ENCODE peak calls at places on chromosomes 13 and 19, in six cellular contexts. One of them, this sample, is unnamed.

GRCh38 chr19:5823579-5824281 is 15.8 kb downstream of the FUT6 start:
- DNase-seq in non-pigmented ciliary epithelial cell: no peak
- DNase-seq in WTC11: peak; percentile 65
- DNase-seq in activated T-helper 1 cell treated with Interleukin-2 at 50 U/mL for 16 hours: no peak
- DNase-seq in omental fat pad: no peak
- DNase-seq in cardiac fibroblast: peak; percentile 13
- DNase-seq in this sample: no peak

GRCh38 chr13:78827471-78827870 is 168.5 kb upstream of the OBI1 start:
- DNase-seq in non-pigmented ciliary epithelial cell: no peak
- DNase-seq in WTC11: no peak
- DNase-seq in activated T-helper 1 cell treated with Interleukin-2 at 50 U/mL for 16 hours: no peak
- DNase-seq in omental fat pad: no peak
- DNase-seq in cardiac fibroblast: no peak
- DNase-seq in this sample: no peak

GRCh38 chr13:34201050-34201913 is 383.3 kb downstream of the RFC3 start:
- DNase-seq in non-pigmented ciliary epithelial cell: peak; percentile 51
- DNase-seq in WTC11: no peak
- DNase-seq in activated T-helper 1 cell treated with Interleukin-2 at 50 U/mL for 16 hours: no peak
- DNase-seq in omental fat pad: no peak
- DNase-seq in cardiac fibroblast: peak; percentile 60
- DNase-seq in this sample: no peak

GRCh38 chr19:48436586-48436985 is 9.2 kb upstream of the GRWD1 start:
- DNase-seq in non-pigmented ciliary epithelial cell: no peak
- DNase-seq in WTC11: no peak
- DNase-seq in activated T-helper 1 cell treated with Interleukin-2 at 50 U/mL for 16 hours: no peak
- DNase-seq in omental fat pad: no peak
- DNase-seq in cardiac fibroblast: no peak
- DNase-seq in this sample: no peak

GRCh38 chr19:33186835-33187540 is 7.1 kb upstream of the LRP3 start:
- DNase-seq in non-pigmented ciliary epithelial cell: no peak
- DNase-seq in WTC11: peak; percentile 17
- DNase-seq in activated T-helper 1 cell treated with Interleukin-2 at 50 U/mL for 16 hours: no peak
- DNase-seq in omental fat pad: no peak
- DNase-seq in cardiac fibroblast: no peak
- DNase-seq in this sample: no peak

GRCh38 chr13:96958286-96958891 is 35.9 kb downstream of the OXGR1 start:
- DNase-seq in non-pigmented ciliary epithelial cell: no peak
- DNase-seq in WTC11: no peak
- DNase-seq in activated T-helper 1 cell treated with Interleukin-2 at 50 U/mL for 16 hours: no peak
- DNase-seq in omental fat pad: no peak
- DNase-seq in cardiac fibroblast: peak; percentile 68
- DNase-seq in this sample: peak; percentile 44

GRCh38 chr13:98263841-98264240 is 86.8 kb upstream of the RNF113B start:
- DNase-seq in non-pigmented ciliary epithelial cell: no peak
- DNase-seq in WTC11: no peak
- DNase-seq in activated T-helper 1 cell treated with Interleukin-2 at 50 U/mL for 16 hours: no peak
- DNase-seq in omental fat pad: no peak
- DNase-seq in cardiac fibroblast: no peak
- DNase-seq in this sample: no peak

GRCh38 chr13:73421310-73421912 is 362.6 kb downstream of the KLF5 start:
- DNase-seq in non-pigmented ciliary epithelial cell: peak; percentile 67
- DNase-seq in WTC11: no peak
- DNase-seq in activated T-helper 1 cell treated with Interleukin-2 at 50 U/mL for 16 hours: no peak
- DNase-seq in omental fat pad: no peak
- DNase-seq in cardiac fibroblast: peak; percentile 93
- DNase-seq in this sample: no peak

GRCh38 chr13:28719656-28720055 is 886 bp upstream of the SLC46A3 start:
- DNase-seq in non-pigmented ciliary epithelial cell: peak; percentile 74
- DNase-seq in WTC11: no peak
- DNase-seq in activated T-helper 1 cell treated with Interleukin-2 at 50 U/mL for 16 hours: no peak
- DNase-seq in omental fat pad: no peak
- DNase-seq in cardiac fibroblast: peak; percentile 95
- DNase-seq in this sample: no peak

This sample was measured in erythroblast.